ENCODE peak calls at places on chromosome 22, in six cellular contexts. N is GM12878, W is IMR-90, J is HepG2, Y is K562, R is H1. C is an unnamed sample.
A peak's percentile ranks its signal among the peaks of the same experiment; 100 is the strongest.

GRCh38 chr22:28075260-28075981 is 156.4 kb upstream of the PITPNB start:
- DNase-seq in N (no peak), W (peak; percentile 91), Y (peak; percentile 10), R (no peak), J (peak; percentile 18), C (no peak)

GRCh38 chr22:21003782-21004181 is 1.9 kb upstream of the THAP7 start:
- DNase-seq in J (no peak), W (no peak), N (no peak), Y (peak; percentile 57), R (no peak), C (no peak)

GRCh38 chr22:40509401-40510134 is 127.0 kb downstream of the MRTFA start:
- DNase-seq in N (no peak), J (no peak), Y (no peak), W (peak; percentile 96), R (no peak), C (no peak)

GRCh38 chr22:25085156-25085555 is 114.5 kb upstream of the CRYBB3 start:
- DNase-seq in J (no peak), W (no peak), N (no peak), R (no peak), Y (no peak), C (no peak)

GRCh38 chr22:40671796-40672360 is 7.4 kb upstream of the MCHR1 start:
- DNase-seq in R (no peak), W (no peak), Y (no peak), N (no peak), J (no peak), C (no peak)

GRCh38 chr22:44182591-44183588 is 2.2 kb downstream of the PARVG start:
- DNase-seq in W (no peak), Y (no peak), J (no peak), R (no peak), N (no peak), C (no peak)

GRCh38 chr22:36817429-36817783 is 571 bp upstream of the PVALB start:
- DNase-seq in Y (no peak), R (no peak), W (no peak), J (no peak), N (no peak), C (no peak)

GRCh38 chr22:23093090-23093788 is 22.9 kb downstream of the GNAZ start:
- DNase-seq in R (no peak), J (no peak), N (no peak), Y (peak; percentile 57), W (no peak), C (no peak)

GRCh38 chr22:28822930-28823481 is 22.6 kb upstream of the XBP1 start:
- DNase-seq in Y (no peak), J (peak; percentile 73), R (no peak), N (no peak), W (no peak), C (no peak)

GRCh38 chr22:29811377-29811776 is 26.7 kb downstream of the ASCC2 start:
- DNase-seq in J (peak; percentile 25), R (no peak), N (no peak), Y (no peak), W (no peak), C (no peak)

GRCh38 chr22:30829901-30830550 is 135.4 kb downstream of the OSBP2 start:
- DNase-seq in J (no peak), Y (no peak), N (no peak), W (peak; percentile 97), R (peak; percentile 42), C (no peak)

GRCh38 chr22:36293606-36294292 is 40.8 kb downstream of the APOL1 start:
- DNase-seq in R (no peak), Y (no peak), N (no peak), W (no peak), J (no peak), C (no peak)

GRCh38 chr22:24376606-24377005 is 50.8 kb upstream of the ADORA2A start:
- DNase-seq in Y (no peak), N (no peak), W (no peak), J (no peak), R (no peak), C (no peak)

GRCh38 chr22:48334971-48335370 is 1492.7 kb downstream of the BRD1 start:
- DNase-seq in W (no peak), J (no peak), R (no peak), N (no peak), Y (no peak), C (no peak)

DNA sequence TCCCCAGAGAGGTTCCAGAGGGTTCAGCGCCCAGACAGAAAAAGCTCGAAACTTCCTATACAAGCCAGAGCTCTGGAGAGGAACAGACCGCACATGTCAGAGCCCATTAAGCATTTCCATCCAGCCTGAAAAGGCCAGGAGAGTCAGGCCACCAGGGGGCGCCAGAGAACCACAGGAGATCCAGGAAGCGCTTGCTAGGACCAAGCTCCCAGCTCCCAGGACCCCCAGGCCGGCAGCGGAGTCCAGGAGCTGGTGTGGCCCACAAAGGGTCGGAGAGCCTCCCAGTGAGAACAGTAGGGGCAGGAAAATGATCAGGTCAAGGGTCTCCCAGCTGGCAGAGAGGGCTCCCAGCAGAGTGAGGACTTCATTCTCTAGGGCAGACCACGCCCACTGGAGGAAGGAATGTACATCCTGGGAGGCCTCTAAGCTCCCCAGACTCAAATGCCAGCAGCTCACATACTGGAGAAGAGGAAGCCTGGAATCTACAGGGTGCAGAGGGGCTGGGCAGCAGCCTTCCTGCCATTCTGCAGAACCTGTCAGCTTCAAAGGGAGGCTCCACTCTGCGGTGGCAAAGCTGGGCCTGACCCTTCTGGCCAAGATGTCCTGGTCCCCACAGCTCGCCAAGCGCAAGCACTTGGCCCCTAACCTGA is 2.1 kb upstream of the MEI1 start:
- DNase-seq in R (peak; percentile 100), N (peak; percentile 57), Y (peak; percentile 80), J (peak; percentile 81), W (peak; percentile 80), C (peak; percentile 85)
- H2AFZ ChIP-seq in R (peak overlapping the region; percentile 71), N (peak overlapping the region; percentile 85), Y (peak overlapping the region; percentile 77), J (peak overlapping the region; percentile 70), W (peak overlapping the region; percentile 96), C (peak overlapping the region; percentile 68)

GRCh38 chr22:39430576-39431150 is 26.1 kb upstream of the MGAT3 start:
- DNase-seq in N (no peak), R (no peak), W (no peak), J (no peak), Y (no peak), C (no peak)

GRCh38 chr22:39429916-39430575 is 26.8 kb upstream of the MGAT3 start:
- DNase-seq in R (no peak), W (no peak), Y (no peak), J (no peak), N (no peak), C (no peak)

GRCh38 chr22:39428597-39429071 is 28.2 kb upstream of the MGAT3 start:
- DNase-seq in R (peak; percentile 85), J (no peak), W (no peak), Y (no peak), N (no peak), C (no peak)

GRCh38 chr22:39427751-39428596 is 28.4 kb downstream of the TAB1 start:
- DNase-seq in N (no peak), R (no peak), J (no peak), W (no peak), Y (no peak), C (no peak)

GRCh38 chr22:39429186-39429585 is 27.6 kb upstream of the MGAT3 start:
- DNase-seq in W (no peak), Y (no peak), J (no peak), N (no peak), R (no peak), C (no peak)
- TF ChIP-seq RFX5 in W (no peak), Y (no peak), J (no peak), N (no peak), R (no peak), C (no peak)

DNA sequence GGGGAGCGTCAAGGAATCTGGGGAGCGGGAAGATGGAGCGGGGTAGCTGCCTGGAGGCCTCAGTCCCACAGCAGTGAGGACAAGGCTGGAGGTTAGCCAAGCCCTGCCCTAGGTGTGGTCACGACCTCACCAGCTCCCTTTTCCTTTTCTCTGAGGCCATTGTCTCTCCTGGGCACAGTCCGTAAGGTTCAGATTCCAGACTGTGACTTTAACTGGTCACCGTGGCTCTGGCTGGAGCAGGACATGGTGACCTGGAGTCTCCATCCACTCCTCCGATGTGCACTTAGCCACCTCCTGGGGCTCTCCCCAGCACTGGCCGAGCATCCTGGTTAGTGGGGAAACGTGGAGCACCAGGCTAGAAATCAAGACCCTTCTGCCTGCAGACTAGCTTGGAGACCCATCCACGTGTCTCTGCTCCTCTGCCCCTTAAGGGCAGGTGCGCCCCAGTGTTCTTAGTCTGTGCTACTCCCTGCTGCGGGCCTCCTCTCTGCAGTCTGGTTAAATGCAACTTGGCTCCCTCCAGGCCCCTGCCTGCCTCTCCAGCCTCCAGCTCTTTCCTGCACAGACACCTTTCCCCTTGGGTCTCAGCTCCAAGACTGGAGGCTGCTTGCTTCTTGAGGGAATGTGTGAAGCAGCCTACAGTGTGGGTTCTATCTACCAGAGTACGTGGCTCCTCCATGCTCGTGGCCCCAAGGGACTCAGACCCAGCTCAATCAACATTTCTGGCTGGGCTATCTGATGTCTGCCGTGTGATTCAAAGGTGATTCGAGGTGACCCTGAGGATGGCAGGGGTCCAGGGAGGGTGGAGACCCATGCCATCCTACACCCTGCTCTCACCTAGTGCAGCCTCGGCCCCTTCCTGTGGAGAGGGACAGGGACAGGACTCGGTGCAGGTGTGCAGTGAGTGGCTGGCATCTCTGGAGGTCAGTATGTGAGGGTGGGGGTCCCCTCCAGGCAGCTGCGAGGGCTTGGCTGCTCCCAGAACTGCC is 5.2 kb downstream of the SLC25A1 start:
- DNase-seq in W (no peak), Y (no peak), N (no peak), R (no peak), J (peak; percentile 24), C (no peak)
- H3K4me3 ChIP-seq in W (no peak overlapping the region), Y (peak overlapping the region; percentile 66), N (peak overlapping the region; percentile 95), R (peak overlapping the region; percentile 96), J (peak overlapping the region; percentile 97), C (peak overlapping the region; percentile 97)

GRCh38 chr22:50523806-50524663 is 1.4 kb downstream of the SCO2 start:
- DNase-seq in N (no peak), J (no peak), R (no peak), Y (no peak), W (no peak), C (peak; percentile 52)

GRCh38 chr22:50524664-50525103 is 714 bp downstream of the SCO2 start:
- DNase-seq in N (no peak), Y (no peak), W (no peak), J (no peak), R (no peak), C (no peak)

GRCh38 chr22:50526849-50527801 is 1.7 kb upstream of the SCO2 start:
- DNase-seq in W (no peak), J (peak; percentile 70), Y (peak; percentile 77), N (no peak), R (peak; percentile 76), C (peak; percentile 77)

GRCh38 chr22:50525991-50526848 is 822 bp upstream of the SCO2 start:
- DNase-seq in Y (peak; percentile 72), J (peak; percentile 44), W (peak; percentile 64), R (peak; percentile 85), N (no peak), C (peak; percentile 92)

DNA sequence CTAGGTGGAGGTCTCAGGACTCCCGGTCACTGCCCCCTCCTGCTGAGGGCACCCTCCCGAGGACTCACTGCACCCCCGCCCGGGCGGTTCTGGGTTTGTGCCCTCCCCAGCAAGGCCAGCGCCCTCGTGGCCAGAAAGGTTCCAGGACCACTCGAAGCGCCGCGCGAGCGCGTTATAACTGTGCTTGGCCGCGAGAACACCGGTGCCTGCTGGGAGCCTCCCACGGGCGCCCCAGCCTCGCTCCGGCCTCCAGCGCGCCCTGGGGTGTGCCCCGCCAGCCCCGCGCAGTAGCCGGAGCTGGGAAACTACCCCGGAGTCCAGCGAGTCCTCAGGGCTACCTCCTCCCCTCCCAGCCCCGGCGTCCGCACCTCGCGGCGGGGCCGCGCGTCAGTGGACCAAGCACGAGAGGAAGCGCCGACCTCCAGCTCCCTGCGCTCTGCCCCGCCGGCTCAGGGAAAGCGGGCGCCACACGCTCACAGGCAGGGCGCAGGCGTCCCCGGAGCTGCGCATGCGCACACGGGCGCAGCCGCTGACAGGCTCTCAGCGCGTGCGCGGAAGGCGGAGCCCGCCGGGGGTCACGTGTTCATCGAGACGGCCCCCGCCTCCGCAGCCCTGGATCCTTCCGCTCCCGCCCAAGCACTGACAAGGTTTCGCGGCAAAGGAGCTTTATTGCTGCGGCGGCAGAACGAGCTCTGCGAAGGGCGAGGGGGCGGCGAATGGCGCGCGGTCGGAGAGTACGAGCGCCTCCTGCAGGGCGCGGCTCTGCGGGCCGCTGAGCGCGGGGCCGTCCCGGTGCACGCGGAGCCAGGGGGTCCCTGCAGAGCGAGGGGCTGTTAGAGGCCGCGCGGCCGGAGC is at the start of gene SCO2:
- DNase-seq in R (peak; percentile 96), J (peak; percentile 90), N (peak; percentile 89), W (peak; percentile 97), Y (peak; percentile 97), C (peak; percentile 100)
- H2AFZ ChIP-seq in R (no peak within 1 kb of the TSS), J (no peak within 1 kb of the TSS), N (peak within 1 kb of the TSS; percentile 55), W (peak within 1 kb of the TSS; percentile 96), Y (peak within 1 kb of the TSS; percentile 82), C (peak within 1 kb of the TSS; percentile 76)